ENCODE peak calls at places on chromosome 15, in nine cellular contexts. F, T, I, W, U, J, G, D and E are unnamed samples.

GRCh38 chr15:59137566-59137965 is 32.6 kb downstream of the CCNB2 start:
- DNase-seq in T (no peak), F (no peak), G (no peak), D (no peak), J (no peak), U (no peak), W (no peak), I (no peak), E (no peak)

GRCh38 chr15:67303490-67304363 is 49.1 kb downstream of the IQCH start:
- DNase-seq in U (no peak), I (peak), F (peak), W (peak), T (no peak), J (peak), D (no peak), G (peak), E (no peak)

GRCh38 chr15:67690936-67691335 is 134.4 kb upstream of the SKOR1 start:
- DNase-seq in T (no peak), D (no peak), U (no peak), F (peak), I (no peak), G (no peak), J (no peak), W (peak), E (no peak)

GRCh38 chr15:77107068-77107467 is 36.2 kb upstream of the TSPAN3 start:
- DNase-seq in I (no peak), G (no peak), W (peak), J (no peak), D (no peak), U (no peak), T (no peak), F (peak), E (no peak)

GRCh38 chr15:39887832-39888231 is 32.2 kb downstream of the GPR176 start:
- DNase-seq in J (peak), W (peak), F (peak), U (peak), D (peak), T (no peak), I (peak), G (no peak), E (no peak)

GRCh38 chr15:28098360-28098765 is 752 bp downstream of the OCA2 start:
- DNase-seq in T (no peak), D (no peak), W (no peak), F (no peak), J (no peak), I (no peak), G (no peak), U (no peak), E (no peak)

GRCh38 chr15:43517354-43518072 is at the start of gene MAP1A:
- DNase-seq in D (no peak), T (peak), I (no peak), W (peak), J (no peak), G (no peak), U (peak), F (peak), E (peak)

GRCh38 chr15:40047413-40048154 is 8.6 kb upstream of the SRP14 start:
- DNase-seq in J (peak), T (no peak), F (peak), U (peak), D (peak), G (peak), W (peak), I (no peak), E (no peak)

GRCh38 chr15:91049378-91050127 is 27.2 kb upstream of the VPS33B start:
- DNase-seq in W (peak), G (peak), T (peak), U (peak), I (peak), F (peak), D (peak), J (peak), E (no peak)

GRCh38 chr15:39896837-39897236 is 23.2 kb downstream of the GPR176 start:
- DNase-seq in U (no peak), W (peak), T (no peak), G (no peak), I (no peak), F (peak), D (no peak), J (no peak), E (no peak)

GRCh38 chr15:91246998-91247397 is 146.9 kb downstream of the SV2B start:
- DNase-seq in W (no peak), U (no peak), G (no peak), J (no peak), D (no peak), I (no peak), T (no peak), F (no peak), E (no peak)

GRCh38 chr15:89728254-89728653 is 22.8 kb downstream of the MESP1 start:
- DNase-seq in W (peak), T (no peak), F (peak), J (no peak), U (no peak), D (no peak), I (no peak), G (no peak), E (no peak)

GRCh38 chr15:89731275-89731674 is 19.8 kb downstream of the MESP1 start:
- DNase-seq in I (no peak), T (no peak), F (no peak), U (no peak), G (no peak), D (no peak), W (no peak), J (no peak), E (no peak)

GRCh38 chr15:89735773-89736172 is 15.3 kb downstream of the MESP1 start:
- DNase-seq in F (no peak), J (no peak), T (no peak), G (no peak), D (no peak), W (no peak), I (no peak), U (no peak), E (no peak)

GRCh38 chr15:89732451-89733172 is 18.4 kb downstream of the MESP1 start:
- DNase-seq in D (no peak), T (no peak), F (peak), I (no peak), U (no peak), J (no peak), G (no peak), W (no peak), E (no peak)
- TF ChIP-seq CTCF in D (no peak), T (no peak), F (no peak), I (no peak), U (no peak), J (no peak), G (no peak), W (no peak), E (no peak)

DNA sequence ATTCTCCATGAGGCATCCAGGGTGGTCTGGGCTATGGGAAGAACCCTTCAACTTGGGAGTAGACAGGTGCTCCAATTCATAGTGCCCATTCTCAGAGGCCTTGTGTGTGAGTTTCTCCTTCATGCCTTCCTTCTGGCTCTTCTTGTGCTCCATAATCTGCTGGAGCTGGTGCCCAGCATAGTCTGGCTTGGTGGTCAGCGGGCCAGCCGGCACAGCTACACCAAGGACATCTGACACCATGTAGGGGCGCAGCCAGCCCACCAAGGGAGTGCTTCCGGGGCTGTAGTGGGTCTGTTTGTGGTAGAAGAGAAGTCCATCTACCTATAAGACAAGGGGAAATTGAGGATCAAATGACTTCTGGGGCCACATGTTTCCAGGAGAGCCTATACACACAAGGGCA is 19.2 kb upstream of the PTPN9 start:
- DNase-seq in F (no peak), I (no peak), U (no peak), D (no peak), G (no peak), J (no peak), W (no peak), T (no peak), E (no peak)
- TF ChIP-seq CTCF in F (no peak), I (no peak), U (no peak), D (no peak), G (no peak), J (no peak), W (no peak), T (no peak), E (no peak)

GRCh38 chr15:62517541-62517940 is 352.5 kb upstream of the C2CD4B start:
- DNase-seq in G (no peak), U (no peak), F (no peak), I (no peak), T (no peak), W (no peak), D (no peak), J (no peak), E (no peak)
- TF ChIP-seq CTCF in G (no peak), U (no peak), F (no peak), I (no peak), T (no peak), W (no peak), D (no peak), J (no peak), E (no peak)

GRCh38 chr15:62124953-62125263 is 40.2 kb downstream of the C2CD4B start:
- DNase-seq in I (no peak), T (no peak), J (peak), U (peak), F (no peak), W (no peak), G (no peak), D (no peak), E (no peak)

GRCh38 chr15:62126364-62126763 is 38.7 kb downstream of the C2CD4B start:
- DNase-seq in I (no peak), F (no peak), D (no peak), W (no peak), J (no peak), G (no peak), T (no peak), U (no peak), E (no peak)

GRCh38 chr15:62128916-62129315 is 36.2 kb downstream of the C2CD4B start:
- DNase-seq in J (no peak), I (no peak), T (no peak), F (no peak), D (no peak), G (no peak), W (no peak), U (peak), E (no peak)

GRCh38 chr15:62124176-62124952 is 40.7 kb downstream of the C2CD4B start:
- DNase-seq in D (no peak), F (no peak), W (peak), I (no peak), J (peak), G (no peak), U (peak), T (no peak), E (no peak)

DNA sequence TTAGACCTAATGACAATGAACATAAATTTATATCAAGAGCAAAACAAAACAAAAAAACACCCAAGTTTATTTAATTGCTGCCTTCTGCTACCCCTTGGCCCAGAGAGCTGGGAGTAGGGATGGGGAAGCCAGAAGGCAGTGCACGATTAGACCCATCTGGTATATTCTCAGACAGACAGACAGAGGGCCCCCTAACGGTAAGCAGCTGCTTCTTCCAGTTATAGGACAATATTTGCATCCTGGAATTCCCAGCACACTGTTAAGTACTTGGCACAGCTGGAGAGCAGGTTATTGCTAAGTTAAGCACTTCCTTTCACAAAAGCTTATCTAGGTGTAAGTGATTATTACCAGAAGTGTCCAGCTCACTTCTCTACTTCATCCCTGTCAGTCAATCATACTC is 39.3 kb downstream of the C2CD4B start:
- DNase-seq in W (peak), G (no peak), I (peak), T (no peak), U (no peak), J (peak), F (peak), D (no peak), E (no peak)
- TF ChIP-seq CTCF in W (peak), G (no peak), I (peak), T (peak), U (peak), J (peak), F (peak), D (peak), E (peak)

GRCh38 chr15:33160581-33161165 is 33.8 kb downstream of the FMN1 start:
- DNase-seq in I (no peak), W (peak), J (no peak), D (no peak), U (no peak), F (no peak), T (no peak), G (no peak), E (no peak)

GRCh38 chr15:33158359-33158758 is 36.2 kb downstream of the FMN1 start:
- DNase-seq in T (no peak), J (no peak), D (no peak), G (no peak), I (no peak), U (no peak), W (no peak), F (no peak), E (no peak)

GRCh38 chr15:33161209-33161608 is 33.3 kb downstream of the FMN1 start:
- DNase-seq in I (no peak), G (no peak), T (no peak), J (no peak), D (no peak), W (no peak), U (no peak), F (no peak), E (no peak)

GRCh38 chr15:33157636-33158035 is 36.9 kb downstream of the FMN1 start:
- DNase-seq in W (no peak), G (no peak), D (no peak), U (no peak), J (no peak), T (no peak), F (no peak), I (no peak), E (no peak)

DNA sequence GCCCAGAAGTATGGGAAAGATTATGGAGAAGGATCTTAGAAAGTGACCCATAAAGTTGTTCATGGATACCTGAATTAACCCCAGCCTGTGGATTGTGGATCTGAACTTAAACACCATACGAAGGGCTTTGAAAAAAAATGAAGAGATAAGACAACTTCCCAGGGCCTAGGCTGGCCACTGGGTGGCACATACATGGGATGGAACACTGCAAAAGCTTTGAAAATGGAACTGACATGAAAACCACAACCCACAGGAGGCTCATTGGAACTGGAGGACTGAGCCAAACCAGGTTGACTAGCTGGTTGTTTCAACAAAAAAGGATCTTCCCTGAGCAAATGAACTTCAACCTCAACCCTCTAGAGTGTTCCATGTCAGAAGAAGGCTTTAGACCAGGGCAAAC is 34.5 kb downstream of the FMN1 start:
- DNase-seq in D (no peak), F (no peak), G (no peak), J (no peak), U (no peak), W (no peak), I (no peak), T (no peak), E (no peak)
- TF ChIP-seq CTCF in D (no peak), F (peak), G (no peak), J (no peak), U (no peak), W (peak), I (no peak), T (no peak), E (peak)

GRCh38 chr15:75453703-75454470 is 2.4 kb upstream of the SIN3A start:
- DNase-seq in D (peak), U (peak), T (peak), J (peak), W (peak), I (peak), G (peak), F (peak), E (peak)

GRCh38 chr15:75451674-75452363 is at the start of gene SIN3A:
- DNase-seq in D (peak), J (peak), I (peak), T (peak), F (peak), U (peak), W (peak), G (peak), E (peak)

GRCh38 chr15:75452364-75452967 is 976 bp upstream of the SIN3A start:
- DNase-seq in D (peak), F (peak), I (peak), J (peak), U (peak), T (peak), G (peak), W (peak), E (no peak)

GRCh38 chr15:75454471-75455418 is 3.3 kb upstream of the SIN3A start:
- DNase-seq in G (peak), F (peak), W (peak), J (peak), D (peak), I (no peak), U (peak), T (no peak), E (peak)

GRCh38 chr15:75452968-75453702 is 1.6 kb upstream of the SIN3A start:
- DNase-seq in U (peak), G (peak), W (peak), D (peak), J (peak), I (no peak), F (peak), T (no peak), E (peak)
- TF ChIP-seq CTCF in U (peak), G (no peak), W (peak), D (no peak), J (peak), I (peak), F (no peak), T (no peak), E (peak)

DNA sequence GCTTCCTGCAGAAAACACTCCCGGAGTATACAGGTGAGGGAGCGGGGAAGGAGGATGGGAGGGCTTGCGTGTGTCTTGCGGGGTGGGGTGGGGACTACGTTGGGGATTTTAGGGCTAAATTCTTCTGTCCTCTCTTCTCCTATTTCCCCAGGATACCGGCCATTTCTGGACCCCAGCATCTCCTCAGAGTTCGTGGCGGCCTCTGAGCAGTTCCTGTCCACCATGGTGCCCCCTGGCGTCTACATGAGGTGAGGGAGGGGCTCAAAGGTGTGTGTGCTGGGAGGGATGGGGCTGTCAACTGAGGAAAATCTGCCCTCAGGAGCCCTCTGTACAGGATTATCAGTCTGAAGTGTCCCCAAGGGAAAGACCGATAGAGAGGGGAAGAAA is 6.6 kb downstream of the DUOX1 start:
- DNase-seq in G (no peak), I (no peak), W (no peak), J (no peak), U (no peak), F (no peak), T (no peak), D (no peak), E (no peak)
- TF ChIP-seq CTCF in G (no peak), I (peak), W (peak), J (peak), U (no peak), F (no peak), T (no peak), D (no peak), E (peak)

GRCh38 chr15:74548236-74548635 is 7.2 kb downstream of the ARID3B start:
- DNase-seq in G (no peak), I (peak), W (no peak), U (no peak), T (no peak), D (no peak), J (no peak), F (no peak), E (no peak)
- TF ChIP-seq CTCF in G (no peak), I (no peak), W (no peak), U (no peak), T (no peak), D (no peak), J (no peak), F (no peak), E (no peak)